ENCODE peak calls at places on chromosomes 1 and 21, in four cellular contexts. One of them, this sample, is unnamed.

GRCh38 chr1:118504867-118505266 is 319.8 kb upstream of the SPAG17 start:
- DNase-seq in GM12865: no peak
- DNase-seq in SHP77: peak; percentile 33
- DNase-seq in Caki2: no peak
- DNase-seq in this sample: no peak

GRCh38 chr1:170664283-170664827 is 424 bp downstream of the PRRX1 start:
- DNase-seq in GM12865: peak; percentile 16
- DNase-seq in SHP77: no peak
- DNase-seq in Caki2: peak; percentile 6
- DNase-seq in this sample: peak; percentile 86

GRCh38 chr1:247421074-247421473 is 5.1 kb downstream of the NLRP3 start:
- DNase-seq in GM12865: no peak
- DNase-seq in SHP77: no peak
- DNase-seq in Caki2: no peak
- DNase-seq in this sample: peak; percentile 68

GRCh38 chr1:91012196-91012595 is 9.6 kb downstream of the ZNF644 start:
- DNase-seq in GM12865: no peak
- DNase-seq in SHP77: no peak
- DNase-seq in Caki2: no peak
- DNase-seq in this sample: no peak

GRCh38 chr1:1433804-1434130 is 1.7 kb upstream of the VWA1 start:
- DNase-seq in GM12865: no peak
- DNase-seq in SHP77: no peak
- DNase-seq in Caki2: no peak
- DNase-seq in this sample: peak; percentile 95

GRCh38 chr21:40938078-40938477 is 91.1 kb upstream of the DSCAM start:
- DNase-seq in GM12865: no peak
- DNase-seq in SHP77: no peak
- DNase-seq in Caki2: no peak
- DNase-seq in this sample: no peak

GRCh38 chr1:3481836-3482589 is 27.5 kb downstream of the ARHGEF16 start:
- DNase-seq in GM12865: no peak
- DNase-seq in SHP77: no peak
- DNase-seq in Caki2: no peak
- DNase-seq in this sample: no peak

GRCh38 chr1:110783292-110783918 is 89.5 kb upstream of the CD53 start:
- DNase-seq in GM12865: peak; percentile 83
- DNase-seq in SHP77: peak; percentile 45
- DNase-seq in Caki2: peak; percentile 41
- DNase-seq in this sample: peak; percentile 50

GRCh38 chr1:17351047-17351446 is 20.9 kb upstream of the PADI6 start:
- DNase-seq in GM12865: no peak
- DNase-seq in SHP77: no peak
- DNase-seq in Caki2: no peak
- DNase-seq in this sample: no peak

GRCh38 chr1:64318428-64318827 is 115.0 kb downstream of the UBE2U start:
- DNase-seq in GM12865: no peak
- DNase-seq in SHP77: no peak
- DNase-seq in Caki2: no peak
- DNase-seq in this sample: no peak

GRCh38 chr1:24928631-24929090 is 1.4 kb downstream of the RUNX3 start:
- DNase-seq in GM12865: peak; percentile 75
- DNase-seq in SHP77: no peak
- DNase-seq in Caki2: no peak
- DNase-seq in this sample: no peak

GRCh38 chr1:107687846-107688753 is 276.9 kb downstream of the VAV3 start:
- DNase-seq in GM12865: no peak
- DNase-seq in SHP77: no peak
- DNase-seq in Caki2: peak; percentile 81
- DNase-seq in this sample: no peak

GRCh38 chr1:4598561-4598960 is 55.8 kb upstream of the AJAP1 start:
- DNase-seq in GM12865: no peak
- DNase-seq in SHP77: no peak
- DNase-seq in Caki2: no peak
- DNase-seq in this sample: no peak

GRCh38 chr1:119631433-119632102 is 16.5 kb downstream of the ZNF697 start:
- DNase-seq in GM12865: no peak
- DNase-seq in SHP77: no peak
- DNase-seq in Caki2: no peak
- DNase-seq in this sample: peak; percentile 95

GRCh38 chr1:95650631-95651030 is 416.6 kb downstream of the RWDD3 start:
- DNase-seq in GM12865: no peak
- DNase-seq in SHP77: no peak
- DNase-seq in Caki2: no peak
- DNase-seq in this sample: no peak

GRCh38 chr1:210707300-210707699 is 378.6 kb downstream of the HHAT start:
- DNase-seq in GM12865: peak; percentile 15
- DNase-seq in SHP77: no peak
- DNase-seq in Caki2: no peak
- DNase-seq in this sample: peak; percentile 3

GRCh38 chr1:65097081-65097480 is 50.9 kb upstream of the AK4 start:
- DNase-seq in GM12865: no peak
- DNase-seq in SHP77: no peak
- DNase-seq in Caki2: no peak
- DNase-seq in this sample: no peak

GRCh38 chr1:11355594-11356467 is 82.8 kb downstream of the UBIAD1 start:
- DNase-seq in GM12865: no peak
- DNase-seq in SHP77: no peak
- DNase-seq in Caki2: no peak
- DNase-seq in this sample: peak; percentile 23

GRCh38 chr1:155322571-155322952 is 1.9 kb downstream of the RUSC1 start:
- DNase-seq in GM12865: no peak
- DNase-seq in SHP77: no peak
- DNase-seq in Caki2: no peak
- DNase-seq in this sample: peak; percentile 81

GRCh38 chr1:243539636-243540035 is 283.8 kb downstream of the SDCCAG8 start:
- DNase-seq in GM12865: no peak
- DNase-seq in SHP77: no peak
- DNase-seq in Caki2: no peak
- DNase-seq in this sample: peak; percentile 27

GRCh38 chr1:75426688-75427087 is 184.2 kb downstream of the SLC44A5 start:
- DNase-seq in GM12865: no peak
- DNase-seq in SHP77: no peak
- DNase-seq in Caki2: no peak
- DNase-seq in this sample: no peak

GRCh38 chr1:6157528-6158174 is 22.5 kb downstream of the CHD5 start:
- DNase-seq in GM12865: no peak
- DNase-seq in SHP77: peak; percentile 66
- DNase-seq in Caki2: peak; percentile 83
- DNase-seq in this sample: no peak

This sample was measured in osteoblast.